ENCODE peak calls at places on chromosomes 2 and 18, in six cellular contexts. E is H9, F is mesenchymal stem cell, S is trophoblast cell, G is neuronal stem cell, Q is mesendoderm. R is an unnamed sample.

GRCh38 chr18:55280515-55280914 is 307.5 kb downstream of the TCF4 start:
- DNase-seq in Q (no peak), S (no peak), F (no peak), E (no peak), G (no peak), R (peak)

GRCh38 chr2:98236935-98237334 is 109.3 kb upstream of the CNGA3 start:
- DNase-seq in S (peak), G (no peak), Q (peak), F (no peak), E (no peak), R (no peak)

GRCh38 chr18:58556333-58557012 is 72.4 kb downstream of the ALPK2 start:
- DNase-seq in S (peak), E (no peak), G (peak), Q (peak), F (peak), R (no peak)

GRCh38 chr18:30623401-30624065 is 419.0 kb downstream of the DSC3 start:
- DNase-seq in E (no peak), Q (no peak), S (no peak), F (peak), G (no peak), R (no peak)

GRCh38 chr2:224901121-224901676 is 141.1 kb downstream of the DOCK10 start:
- DNase-seq in F (no peak), E (no peak), G (no peak), S (no peak), Q (no peak), R (no peak)

GRCh38 chr18:77106331-77106730 is 26.3 kb downstream of the MBP start:
- DNase-seq in F (no peak), G (no peak), Q (no peak), S (no peak), E (no peak), R (no peak)

GRCh38 chr18:46425511-46425910 is 231.5 kb downstream of the LOXHD1 start:
- DNase-seq in Q (no peak), F (no peak), S (no peak), E (no peak), G (no peak), R (no peak)

GRCh38 chr18:79400091-79400590 is 4.4 kb downstream of the NFATC1 start:
- DNase-seq in F (no peak), G (no peak), E (no peak), S (no peak), Q (no peak), R (no peak)

GRCh38 chr2:176063958-176064357 is 19.8 kb downstream of the EVX2 start:
- DNase-seq in Q (no peak), G (no peak), F (no peak), S (no peak), E (no peak), R (no peak)

GRCh38 chr2:206031162-206031784 is 54.7 kb downstream of the INO80D start:
- DNase-seq in Q (no peak), F (peak), G (no peak), S (no peak), E (no peak), R (peak)

GRCh38 chr2:56681659-56682396 is 498.0 kb downstream of the CCDC85A start:
- DNase-seq in E (no peak), S (no peak), Q (no peak), G (no peak), F (peak), R (peak)

GRCh38 chr2:237298323-237299118 is 115.4 kb downstream of the COL6A3 start:
- DNase-seq in S (peak), E (no peak), G (no peak), Q (no peak), F (peak), R (peak)

GRCh38 chr18:12233378-12233777 is 20.8 kb upstream of the CIDEA start:
- DNase-seq in E (no peak), Q (no peak), S (peak), G (no peak), F (peak), R (peak)

GRCh38 chr2:135169900-135170753 is 118.0 kb downstream of the RAB3GAP1 start:
- DNase-seq in S (peak), Q (no peak), F (no peak), G (no peak), E (no peak), R (no peak)

GRCh38 chr18:58223717-58224424 is 179.8 kb downstream of the NEDD4L start:
- DNase-seq in F (peak), Q (peak), S (peak), G (no peak), E (no peak), R (peak)

GRCh38 chr2:71813801-71814470 is 333.7 kb downstream of the CYP26B1 start:
- DNase-seq in F (no peak), Q (no peak), E (peak), G (no peak), S (no peak), R (no peak)

GRCh38 chr2:68537872-68538271 is 70.5 kb downstream of the APLF start:
- DNase-seq in S (no peak), E (no peak), F (peak), G (no peak), Q (no peak), R (peak)

GRCh38 chr18:37674570-37674969 is 109.0 kb upstream of the CELF4 start:
- DNase-seq in Q (no peak), G (no peak), S (no peak), E (peak), F (no peak), R (no peak)

GRCh38 chr2:33215299-33215698 is 261.1 kb upstream of the RASGRP3 start:
- DNase-seq in F (peak), G (no peak), Q (no peak), E (no peak), S (no peak), R (peak)

GRCh38 chr2:101596346-101596745 is 101.2 kb upstream of the MAP4K4 start:
- DNase-seq in F (no peak), E (no peak), S (no peak), G (no peak), Q (no peak), R (peak)

GRCh38 chr18:44880170-44880569 is 199.5 kb downstream of the SETBP1 start:
- DNase-seq in G (no peak), Q (no peak), F (no peak), S (no peak), E (no peak), R (no peak)

GRCh38 chr2:192379736-192380135 is 185.0 kb upstream of the TMEFF2 start:
- DNase-seq in F (no peak), G (no peak), E (no peak), S (no peak), Q (no peak), R (no peak)

GRCh38 chr2:118266086-118266485 is 177.8 kb downstream of the INSIG2 start:
- DNase-seq in G (no peak), E (no peak), F (no peak), Q (no peak), S (no peak), R (no peak)

GRCh38 chr2:84493494-84493893 is 22.8 kb upstream of the DNAH6 start:
- DNase-seq in Q (peak), F (peak), G (no peak), S (no peak), E (no peak), R (peak)

GRCh38 chr2:25365241-25365640 is 23.5 kb upstream of the DNMT3A start:
- DNase-seq in Q (peak), G (no peak), E (no peak), F (no peak), S (no peak), R (no peak)

GRCh38 chr2:172038604-172039003 is 38.9 kb downstream of the METAP1D start:
- DNase-seq in Q (no peak), S (no peak), G (no peak), E (no peak), F (peak), R (peak)

GRCh38 chr2:185738679-185739472 is at the start of gene FSIP2:
- DNase-seq in Q (peak), G (peak), E (peak), F (peak), S (peak), R (peak)

GRCh38 chr2:222903234-222904220 is 42.7 kb downstream of the ACSL3 start:
- DNase-seq in F (peak), Q (peak), G (no peak), E (no peak), S (peak), R (peak)

GRCh38 chr2:208370881-208371633 is 35.5 kb upstream of the PTH2R start:
- DNase-seq in G (no peak), F (no peak), E (no peak), Q (peak), S (no peak), R (peak)

GRCh38 chr2:67776276-67776675 is 286.5 kb downstream of the C1D start:
- DNase-seq in G (no peak), E (no peak), F (no peak), Q (no peak), S (no peak), R (no peak)

GRCh38 chr2:192500550-192501200 is 305.9 kb upstream of the TMEFF2 start:
- DNase-seq in E (no peak), Q (peak), G (no peak), S (peak), F (peak), R (peak)

GRCh38 chr2:9570182-9571060 is 14.8 kb upstream of the ADAM17 start:
- DNase-seq in S (no peak), G (no peak), E (no peak), Q (no peak), F (no peak), R (no peak)
- H4K8ac ChIP-seq in S (no peak), G (no peak), E (no peak), Q (no peak), F (no peak), R (no peak)

GRCh38 chr18:36066731-36067117 is 635 bp downstream of the RPRD1A start:
- DNase-seq in E (no peak), G (no peak), S (no peak), F (no peak), Q (peak), R (peak)

GRCh38 chr18:36064027-36064808 is 3.1 kb downstream of the RPRD1A start:
- DNase-seq in F (no peak), E (peak), Q (no peak), G (no peak), S (no peak), R (no peak)

GRCh38 chr18:36066001-36066400 is 1.4 kb downstream of the RPRD1A start:
- DNase-seq in E (no peak), F (peak), G (no peak), S (no peak), Q (no peak), R (peak)

GRCh38 chr18:36067118-36067957 is at the start of gene RPRD1A:
- DNase-seq in Q (peak), F (peak), E (peak), G (peak), S (peak), R (peak)
- H4K8ac ChIP-seq in Q (no peak), F (peak), E (no peak), G (no peak), S (peak), R (peak)

DNA sequence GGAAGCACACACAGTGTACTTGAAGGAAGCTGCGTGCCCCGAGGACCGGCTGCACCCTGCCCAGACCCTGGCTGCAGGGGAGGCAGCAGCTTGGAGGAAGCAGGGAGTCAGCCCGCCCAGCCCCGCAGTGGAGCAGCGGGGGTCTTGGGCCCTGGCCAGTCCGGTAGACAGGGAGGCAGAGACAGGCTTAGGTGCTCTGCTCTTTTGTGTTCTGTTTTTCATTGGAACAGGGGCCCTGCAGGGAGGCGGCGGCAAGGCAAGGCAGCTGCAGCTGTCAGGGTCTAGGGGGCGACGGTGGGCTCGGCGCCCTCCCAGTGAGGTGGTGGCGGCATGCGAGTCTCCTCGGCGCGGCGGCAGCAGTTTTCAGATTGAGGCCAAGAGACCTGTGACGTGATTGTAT is 53.3 kb upstream of the TFCP2L1 start:
- DNase-seq in G (no peak), Q (peak), F (no peak), S (no peak), E (peak), R (no peak)
- H4K8ac ChIP-seq in G (no peak), Q (no peak), F (no peak), S (no peak), E (no peak), R (no peak)

GRCh38 chr2:86566158-86566827 is 3.0 kb upstream of the CHMP3 start:
- DNase-seq in F (no peak), S (no peak), E (no peak), G (no peak), Q (no peak), R (peak)

GRCh38 chr2:86563650-86564061 is 413 bp upstream of the CHMP3 start:
- DNase-seq in E (no peak), Q (no peak), G (no peak), F (no peak), S (no peak), R (no peak)

GRCh38 chr2:86566828-86567205 is 3.6 kb upstream of the CHMP3 start:
- DNase-seq in S (no peak), Q (no peak), E (no peak), F (no peak), G (no peak), R (no peak)

GRCh38 chr2:86562485-86562890 is 755 bp downstream of the CHMP3 start:
- DNase-seq in S (no peak), G (no peak), E (no peak), Q (no peak), F (no peak), R (no peak)

DNA sequence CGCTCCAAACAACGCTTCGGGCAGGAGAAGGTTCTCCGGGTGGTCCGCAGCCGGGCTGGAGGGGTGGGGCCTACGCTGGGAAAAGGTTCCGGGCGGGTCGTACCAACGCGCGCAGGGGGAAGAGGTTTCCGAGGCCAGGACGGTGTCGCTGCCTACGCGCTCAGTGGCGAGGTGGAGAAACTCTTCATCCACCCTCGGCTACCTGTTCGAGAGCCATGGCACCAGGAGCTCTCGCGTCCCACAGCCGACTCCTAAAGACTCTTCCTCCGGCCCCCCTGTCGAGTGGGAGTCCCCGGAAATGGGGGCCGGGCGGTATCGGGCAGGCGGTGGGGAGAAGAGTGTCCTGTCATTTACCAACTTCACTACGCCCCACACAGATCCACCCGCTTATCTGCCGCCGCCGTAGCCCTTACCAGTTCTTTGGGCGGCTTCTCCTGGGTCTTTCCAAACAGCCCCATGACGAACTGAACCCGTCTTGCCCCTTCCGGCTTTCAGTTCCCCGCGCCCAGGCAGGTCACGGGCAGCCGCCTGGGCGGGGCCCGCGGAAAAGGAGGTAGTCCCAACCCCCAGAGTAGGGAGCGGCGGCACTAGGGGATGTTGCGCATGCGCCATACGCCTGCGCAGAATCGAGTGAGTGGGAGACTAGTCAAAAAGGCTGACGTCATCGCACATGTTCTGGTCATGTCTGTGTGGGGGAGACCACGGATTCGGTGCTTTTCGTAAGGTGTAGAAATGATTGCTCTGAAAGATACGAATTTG is at the start of gene CHMP3:
- DNase-seq in S (peak), G (peak), F (peak), Q (peak), E (peak), R (peak)
- H4K8ac ChIP-seq in S (peak), G (peak), F (peak), Q (no peak), E (peak), R (peak)

GRCh38 chr2:143977356-143977755 is 542.6 kb downstream of the ZEB2 start:
- DNase-seq in Q (no peak), F (no peak), S (no peak), G (no peak), E (no peak), R (no peak)

GRCh38 chr2:143968860-143969259 is 551.1 kb downstream of the ZEB2 start:
- DNase-seq in G (no peak), S (no peak), Q (no peak), F (no peak), E (no peak), R (no peak)

GRCh38 chr2:143968360-143968759 is 551.6 kb downstream of the ZEB2 start:
- DNase-seq in S (no peak), Q (no peak), F (no peak), G (no peak), E (no peak), R (no peak)

GRCh38 chr2:143975216-143975615 is 544.7 kb downstream of the ZEB2 start:
- DNase-seq in Q (no peak), G (no peak), S (no peak), F (no peak), E (no peak), R (no peak)

DNA sequence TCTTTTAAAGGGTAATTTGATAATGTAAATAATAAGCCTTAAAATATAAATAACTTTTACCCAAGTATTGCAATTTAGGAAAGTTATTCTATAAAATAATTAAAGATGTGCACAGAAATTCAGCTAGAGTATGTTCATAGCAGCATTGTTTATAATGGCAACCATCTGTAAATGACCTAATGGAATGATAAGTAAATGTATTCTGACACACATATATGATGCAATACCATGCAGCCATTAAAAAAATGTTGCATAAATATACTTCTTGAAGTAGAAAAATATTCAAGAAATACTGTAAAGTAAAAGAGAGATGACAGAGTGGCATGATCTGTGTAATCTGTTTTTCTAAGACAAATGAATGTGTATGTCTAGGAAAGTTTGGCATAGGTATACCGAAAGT is 545.7 kb downstream of the ZEB2 start:
- DNase-seq in Q (no peak), G (no peak), S (no peak), E (no peak), F (peak), R (peak)
- H4K8ac ChIP-seq in Q (no peak), G (no peak), S (no peak), E (no peak), F (no peak), R (no peak)

DNA sequence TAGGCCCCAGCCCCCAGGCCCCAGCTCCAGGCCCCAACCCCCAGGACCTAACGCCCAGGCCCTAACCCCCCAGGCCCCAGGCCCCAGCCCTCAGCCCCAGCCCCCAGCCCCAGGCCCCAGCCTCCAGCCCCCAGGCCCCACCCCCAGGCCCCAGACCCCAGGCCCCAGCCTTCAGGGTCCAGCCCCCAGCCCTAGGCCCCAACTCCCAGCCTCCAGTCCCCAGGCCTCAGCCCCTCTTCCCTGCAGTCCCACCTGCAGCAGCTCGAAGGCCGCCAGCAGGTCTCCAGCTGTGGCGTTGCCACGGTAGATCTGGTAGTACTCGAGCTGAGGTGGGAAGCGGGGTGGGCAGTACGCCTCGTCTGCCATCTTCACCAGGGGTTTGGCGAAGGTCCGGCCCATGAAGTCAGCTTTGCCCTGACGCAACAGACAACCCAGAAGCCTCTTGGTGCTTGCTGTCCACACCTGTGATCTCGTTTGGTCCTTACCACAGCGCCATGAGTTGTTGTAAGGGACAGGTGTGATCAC is 3.6 kb downstream of the OTOF start:
- DNase-seq in F (no peak), Q (no peak), S (no peak), E (no peak), G (no peak), R (no peak)
- H4K8ac ChIP-seq in F (no peak), Q (no peak), S (no peak), E (no peak), G (no peak), R (no peak)

DNA sequence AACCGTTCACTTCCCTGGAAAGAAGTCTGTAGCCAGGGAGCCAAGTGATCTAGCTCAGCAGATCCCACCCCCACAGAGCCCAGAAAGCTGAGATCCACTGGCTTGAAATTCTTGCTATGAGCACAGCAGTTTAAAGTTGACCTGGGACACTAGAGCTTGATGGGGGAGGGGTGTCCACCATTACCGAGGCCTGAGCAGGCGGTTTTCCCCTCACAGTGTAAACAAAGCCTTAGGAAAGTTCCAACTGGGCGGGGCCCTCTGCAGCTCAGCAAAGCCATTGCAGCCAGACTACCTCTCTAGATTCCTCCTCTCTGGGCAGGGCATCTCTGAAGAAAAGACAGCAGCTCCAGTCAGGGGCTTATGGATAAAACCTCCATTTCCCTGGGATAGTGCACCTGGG is 887.2 kb upstream of the LRATD1 start:
- DNase-seq in G (no peak), E (peak), S (no peak), Q (peak), F (no peak), R (no peak)
- H4K8ac ChIP-seq in G (no peak), E (no peak), S (no peak), Q (no peak), F (no peak), R (no peak)

DNA sequence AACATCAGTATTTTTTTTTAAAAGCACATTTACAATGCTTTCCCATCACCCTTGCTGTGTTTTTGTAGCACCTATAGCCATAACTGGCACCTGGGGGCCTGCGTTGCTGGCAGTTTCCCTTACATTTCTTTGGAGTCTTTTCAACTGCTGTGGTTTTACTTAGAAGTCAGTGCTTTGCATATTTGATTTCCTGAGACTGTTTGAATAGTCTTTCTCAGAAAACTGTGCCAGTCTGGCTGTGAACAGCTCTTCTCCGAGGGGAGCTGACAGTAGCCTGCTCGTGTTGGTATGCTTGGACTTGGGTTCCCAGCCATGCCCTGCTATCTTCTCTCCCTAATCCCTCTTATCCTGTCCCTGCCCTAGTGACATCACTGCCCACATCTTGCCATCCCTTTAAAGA is 81.5 kb downstream of the DPP4 start:
- DNase-seq in G (no peak), Q (peak), E (no peak), S (no peak), F (no peak), R (no peak)
- H4K8ac ChIP-seq in G (no peak), Q (no peak), E (no peak), S (no peak), F (no peak), R (no peak)

GRCh38 chr18:50170004-50170403 is 24.9 kb downstream of the MYO5B start:
- DNase-seq in Q (no peak), G (no peak), E (no peak), F (no peak), S (no peak), R (no peak)
- H4K8ac ChIP-seq in Q (no peak), G (no peak), E (no peak), F (no peak), S (no peak), R (no peak)